ENCODE peak calls at places on chromosomes 13 and 19, in seven cellular contexts. One of them, this sample, is unnamed.

GRCh38 chr13:71254384-71254783 is 612.6 kb downstream of the DACH1 start:
- DNase-seq in WTC11: no peak
- DNase-seq in LNCaP clone FGC: no peak
- DNase-seq in T-cell: no peak
- DNase-seq in stimulated activated CD4-positive, alpha-beta T cell treated with anti-CD3 and anti-CD28 coated beads, Interleukin-4, amount 100 ng/mL, for 1 hour: no peak
- DNase-seq in activated B cell treated with CpG ODN at 0.5 μM for 24 hours: no peak
- DNase-seq in iPS-NIHi11: peak; percentile 35
- DNase-seq in this sample: no peak

GRCh38 chr19:10835089-10835753 is 791 bp downstream of the TMED1 start:
- DNase-seq in WTC11: no peak
- DNase-seq in LNCaP clone FGC: peak; percentile 99
- DNase-seq in T-cell: no peak
- DNase-seq in stimulated activated CD4-positive, alpha-beta T cell treated with anti-CD3 and anti-CD28 coated beads, Interleukin-4, amount 100 ng/mL, for 1 hour: no peak
- DNase-seq in activated B cell treated with CpG ODN at 0.5 μM for 24 hours: no peak
- DNase-seq in iPS-NIHi11: peak; percentile 99
- DNase-seq in this sample: no peak

GRCh38 chr19:43425567-43426392 is 11.1 kb downstream of the TEX101 start:
- DNase-seq in WTC11: no peak
- DNase-seq in LNCaP clone FGC: peak; percentile 64
- DNase-seq in T-cell: no peak
- DNase-seq in stimulated activated CD4-positive, alpha-beta T cell treated with anti-CD3 and anti-CD28 coated beads, Interleukin-4, amount 100 ng/mL, for 1 hour: no peak
- DNase-seq in activated B cell treated with CpG ODN at 0.5 μM for 24 hours: no peak
- DNase-seq in iPS-NIHi11: no peak
- DNase-seq in this sample: no peak

GRCh38 chr13:84315527-84315926 is 433.3 kb upstream of the SLITRK1 start:
- DNase-seq in WTC11: no peak
- DNase-seq in LNCaP clone FGC: no peak
- DNase-seq in T-cell: no peak
- DNase-seq in stimulated activated CD4-positive, alpha-beta T cell treated with anti-CD3 and anti-CD28 coated beads, Interleukin-4, amount 100 ng/mL, for 1 hour: no peak
- DNase-seq in activated B cell treated with CpG ODN at 0.5 μM for 24 hours: no peak
- DNase-seq in iPS-NIHi11: no peak
- DNase-seq in this sample: no peak

GRCh38 chr13:42997381-42997780 is 5.3 kb upstream of the EPSTI1 start:
- DNase-seq in WTC11: no peak
- DNase-seq in LNCaP clone FGC: no peak
- DNase-seq in T-cell: no peak
- DNase-seq in stimulated activated CD4-positive, alpha-beta T cell treated with anti-CD3 and anti-CD28 coated beads, Interleukin-4, amount 100 ng/mL, for 1 hour: no peak
- DNase-seq in activated B cell treated with CpG ODN at 0.5 μM for 24 hours: no peak
- DNase-seq in iPS-NIHi11: no peak
- DNase-seq in this sample: peak; percentile 50

GRCh38 chr13:31321457-31321856 is 121.7 kb downstream of the B3GLCT start:
- DNase-seq in WTC11: no peak
- DNase-seq in LNCaP clone FGC: no peak
- DNase-seq in T-cell: no peak
- DNase-seq in stimulated activated CD4-positive, alpha-beta T cell treated with anti-CD3 and anti-CD28 coated beads, Interleukin-4, amount 100 ng/mL, for 1 hour: no peak
- DNase-seq in activated B cell treated with CpG ODN at 0.5 μM for 24 hours: no peak
- DNase-seq in iPS-NIHi11: no peak
- DNase-seq in this sample: no peak

GRCh38 chr19:23440207-23440606 is 44.9 kb upstream of the ZNF91 start:
- DNase-seq in WTC11: peak; percentile 43
- DNase-seq in LNCaP clone FGC: no peak
- DNase-seq in T-cell: no peak
- DNase-seq in stimulated activated CD4-positive, alpha-beta T cell treated with anti-CD3 and anti-CD28 coated beads, Interleukin-4, amount 100 ng/mL, for 1 hour: no peak
- DNase-seq in activated B cell treated with CpG ODN at 0.5 μM for 24 hours: no peak
- DNase-seq in iPS-NIHi11: peak; percentile 21
- DNase-seq in this sample: no peak

GRCh38 chr13:76792680-76793334 is 93.4 kb downstream of the KCTD12 start:
- DNase-seq in WTC11: no peak
- DNase-seq in LNCaP clone FGC: no peak
- DNase-seq in T-cell: no peak
- DNase-seq in stimulated activated CD4-positive, alpha-beta T cell treated with anti-CD3 and anti-CD28 coated beads, Interleukin-4, amount 100 ng/mL, for 1 hour: no peak
- DNase-seq in activated B cell treated with CpG ODN at 0.5 μM for 24 hours: no peak
- DNase-seq in iPS-NIHi11: no peak
- DNase-seq in this sample: no peak

GRCh38 chr19:7705387-7706187 is 3.7 kb upstream of the FCER2 start:
- DNase-seq in WTC11: no peak
- DNase-seq in LNCaP clone FGC: no peak
- DNase-seq in T-cell: peak; percentile 84
- DNase-seq in stimulated activated CD4-positive, alpha-beta T cell treated with anti-CD3 and anti-CD28 coated beads, Interleukin-4, amount 100 ng/mL, for 1 hour: peak; percentile 76
- DNase-seq in activated B cell treated with CpG ODN at 0.5 μM for 24 hours: peak; percentile 78
- DNase-seq in iPS-NIHi11: no peak
- DNase-seq in this sample: peak; percentile 85

This sample was measured in GM06990.